ENCODE peak calls at places on chromosomes 13 and 19, in five cellular contexts. I is iPS DF 6.9, L is stomach, A is NCI-H510A treated with DMSO at 0.1 percent for 48 hours, H is GM19239. G is an unnamed sample.

GRCh38 chr13:99980201-99981114 is 1.1 kb upstream of the ZIC2 start:
- DNase-seq in I (no peak), L (peak; percentile 69), A (peak; percentile 74), H (no peak), G (no peak)

GRCh38 chr13:42815686-42816085 is 34.3 kb downstream of the FAM216B start:
- DNase-seq in I (no peak), L (no peak), A (no peak), H (no peak), G (no peak)

GRCh38 chr13:42007844-42008243 is 40.6 kb upstream of the DGKH start:
- DNase-seq in I (no peak), L (no peak), A (no peak), H (no peak), G (no peak)

GRCh38 chr19:47402504-47402903 is 16.8 kb downstream of the MEIS3 start:
- DNase-seq in I (no peak), L (no peak), A (no peak), H (no peak), G (no peak)

GRCh38 chr13:70579941-70580340 is 471.7 kb upstream of the KLHL1 start:
- DNase-seq in I (no peak), L (no peak), A (no peak), H (no peak), G (no peak)

GRCh38 chr19:4633140-4633967 is 6.0 kb upstream of the TNFAIP8L1 start:
- DNase-seq in I (peak; percentile 54), L (peak; percentile 67), A (peak; percentile 67), H (peak; percentile 44), G (no peak)

GRCh38 chr13:69619651-69620050 is 488.0 kb upstream of the ATXN8OS start:
- DNase-seq in I (no peak), L (no peak), A (no peak), H (no peak), G (no peak)

GRCh38 chr13:82447452-82448030 is 1434.7 kb downstream of the SLITRK1 start:
- DNase-seq in I (no peak), L (no peak), A (no peak), H (no peak), G (no peak)

GRCh38 chr13:24671367-24672117 is 8.7 kb upstream of the ATP12A start:
- DNase-seq in I (peak; percentile 43), L (no peak), A (peak; percentile 74), H (no peak), G (no peak)

GRCh38 chr19:56837892-56838679 is 2.4 kb downstream of the PEG3 start:
- DNase-seq in I (no peak), L (no peak), A (no peak), H (no peak), G (no peak)

GRCh38 chr19:16862826-16863405 is 25.9 kb upstream of the F2RL3 start:
- DNase-seq in I (no peak), L (no peak), A (no peak), H (no peak), G (no peak)

GRCh38 chr13:98910501-98910951 is 67.3 kb downstream of the DOCK9 start:
- DNase-seq in I (no peak), L (no peak), A (no peak), H (no peak), G (no peak)

GRCh38 chr13:103250071-103250470 is 183.9 kb upstream of the SLC10A2 start:
- DNase-seq in I (no peak), L (no peak), A (no peak), H (no peak), G (no peak)

GRCh38 chr19:3525052-3525451 is 13.9 kb upstream of the TEKTIP1 start:
- DNase-seq in I (no peak), L (no peak), A (no peak), H (no peak), G (no peak)

GRCh38 chr13:42497798-42498197 is 76.2 kb upstream of the TNFSF11 start:
- DNase-seq in I (no peak), L (no peak), A (no peak), H (no peak), G (peak; percentile 24)

GRCh38 chr19:8335343-8336071 is 7.6 kb downstream of the KANK3 start:
- DNase-seq in I (no peak), L (no peak), A (no peak), H (no peak), G (no peak)

GRCh38 chr19:55383279-55383788 is 758 bp downstream of the TMEM238 start:
- DNase-seq in I (no peak), L (no peak), A (no peak), H (no peak), G (no peak)

GRCh38 chr13:33509642-33510229 is 224.2 kb upstream of the STARD13 start:
- DNase-seq in I (no peak), L (peak; percentile 41), A (no peak), H (no peak), G (no peak)

GRCh38 chr13:43815204-43815603 is 28.4 kb upstream of the ENOX1 start:
- DNase-seq in I (no peak), L (no peak), A (no peak), H (no peak), G (no peak)

GRCh38 chr13:45138282-45138681 is 18.0 kb downstream of the GTF2F2 start:
- DNase-seq in I (no peak), L (no peak), A (no peak), H (no peak), G (no peak)

GRCh38 chr13:51220706-51221105 is 1.5 kb upstream of the FAM124A start:
- DNase-seq in I (no peak), L (no peak), A (no peak), H (no peak), G (no peak)

GRCh38 chr19:47681388-47681787 is 31.8 kb upstream of the EHD2 start:
- DNase-seq in I (no peak), L (no peak), A (no peak), H (no peak), G (no peak)

GRCh38 chr19:38695832-38696732 is 48.2 kb downstream of the CAPN12 start:
- DNase-seq in I (no peak), L (no peak), A (no peak), H (no peak), G (no peak)

GRCh38 chr19:11481777-11482383 is 1.0 kb upstream of the ELAVL3 start:
- DNase-seq in I (no peak), L (peak; percentile 45), A (peak; percentile 96), H (peak; percentile 94), G (peak; percentile 77)

GRCh38 chr13:25602206-25602605 is 230.4 kb downstream of the ATP8A2 start:
- DNase-seq in I (no peak), L (no peak), A (no peak), H (no peak), G (no peak)